ENCODE peak calls at places on chromosomes 11 and 22, in nine cellular contexts. Z, U, L, H, E, J, G, V and N are unnamed samples.

GRCh38 chr11:128251140-128251539 is 336.2 kb downstream of the ETS1 start:
- DNase-seq in U (no peak), E (no peak), L (peak), G (no peak), H (peak), V (no peak), J (peak), Z (no peak), N (no peak)

GRCh38 chr11:103800406-103801114 is 235.9 kb upstream of the DDI1 start:
- DNase-seq in L (peak), Z (peak), J (no peak), E (no peak), H (peak), V (no peak), G (peak), U (no peak), N (no peak)

GRCh38 chr11:95108159-95108611 is 18.5 kb downstream of the ENDOD1 start:
- DNase-seq in V (no peak), L (peak), Z (no peak), E (no peak), U (no peak), G (peak), H (peak), J (peak), N (peak)

GRCh38 chr11:119376197-119376847 is 5.2 kb downstream of the USP2 start:
- DNase-seq in L (no peak), J (peak), Z (no peak), E (peak), U (peak), G (peak), V (no peak), H (no peak), N (no peak)

GRCh38 chr22:17191163-17191562 is 28.1 kb downstream of the ADA2 start:
- DNase-seq in H (no peak), V (no peak), U (no peak), Z (no peak), L (peak), G (no peak), J (peak), E (no peak), N (no peak)

GRCh38 chr11:122491486-122491885 is 164.0 kb upstream of the UBASH3B start:
- DNase-seq in U (no peak), Z (no peak), H (peak), J (peak), G (no peak), E (no peak), V (no peak), L (peak), N (no peak)

GRCh38 chr11:44634401-44635281 is 69.2 kb downstream of the CD82 start:
- DNase-seq in J (peak), L (peak), H (peak), Z (peak), V (peak), U (no peak), G (peak), E (peak), N (no peak)

GRCh38 chr11:15692739-15693138 is 578.0 kb downstream of the INSC start:
- DNase-seq in E (no peak), L (peak), V (no peak), G (no peak), Z (no peak), H (no peak), U (peak), J (peak), N (no peak)

GRCh38 chr11:115869780-115870431 is 365.7 kb upstream of the CADM1 start:
- DNase-seq in H (peak), U (no peak), E (no peak), Z (no peak), L (peak), V (no peak), G (peak), J (peak), N (no peak)

GRCh38 chr11:70524096-70524922 is 126.0 kb downstream of the CTTN start:
- DNase-seq in V (no peak), E (no peak), J (peak), Z (peak), L (peak), H (no peak), G (no peak), U (no peak), N (no peak)

GRCh38 chr22:27995801-27996528 is 76.9 kb upstream of the PITPNB start:
- DNase-seq in H (no peak), Z (peak), U (no peak), G (no peak), J (no peak), V (no peak), E (no peak), L (no peak), N (no peak)

GRCh38 chr22:41562461-41562860 is 1.7 kb downstream of the CSDC2 start:
- DNase-seq in E (no peak), L (no peak), U (no peak), J (no peak), Z (no peak), G (no peak), H (no peak), V (no peak), N (no peak)

GRCh38 chr11:103842795-103843194 is 193.6 kb upstream of the DDI1 start:
- DNase-seq in V (no peak), L (peak), G (no peak), J (peak), U (no peak), H (peak), E (no peak), Z (no peak), N (no peak)

GRCh38 chr11:12214751-12215150 is 104.4 kb downstream of the MICAL2 start:
- DNase-seq in Z (no peak), U (no peak), J (peak), G (no peak), L (no peak), H (peak), V (no peak), E (no peak), N (no peak)

GRCh38 chr11:13380731-13381130 is 82.3 kb downstream of the BTBD10 start:
- DNase-seq in G (no peak), J (no peak), V (no peak), L (no peak), Z (no peak), H (no peak), E (no peak), U (no peak), N (no peak)

GRCh38 chr11:61075891-61076290 is 26.4 kb upstream of the CD5 start:
- DNase-seq in L (peak), E (no peak), U (no peak), J (peak), G (peak), V (no peak), H (peak), Z (no peak), N (peak)

GRCh38 chr22:47133263-47133662 is 370.8 kb downstream of the TBC1D22A start:
- DNase-seq in E (no peak), H (no peak), L (no peak), Z (peak), V (no peak), U (no peak), J (no peak), G (no peak), N (no peak)

GRCh38 chr11:37504925-37505324 is 906.9 kb upstream of the RAG2 start:
- DNase-seq in H (peak), V (no peak), J (peak), U (no peak), L (peak), G (no peak), E (no peak), Z (no peak), N (no peak)

GRCh38 chr11:45393334-45393733 is 107.2 kb upstream of the SYT13 start:
- DNase-seq in G (no peak), H (no peak), E (no peak), U (no peak), L (no peak), Z (no peak), V (no peak), J (no peak), N (no peak)

GRCh38 chr11:60899021-60899936 is 7.1 kb downstream of the PRPF19 start:
- DNase-seq in V (peak), G (peak), H (peak), U (no peak), L (peak), Z (no peak), J (peak), E (no peak), N (no peak)

GRCh38 chr11:2868604-2869526 is 16.7 kb downstream of the CDKN1C start:
- DNase-seq in Z (no peak), V (no peak), G (no peak), H (no peak), J (no peak), U (no peak), L (no peak), E (no peak), N (no peak)

GRCh38 chr11:36098976-36099375 is 155.1 kb downstream of the LDLRAD3 start:
- DNase-seq in E (no peak), U (no peak), L (no peak), J (no peak), H (no peak), Z (no peak), V (no peak), G (no peak), N (no peak)

GRCh38 chr22:46209262-46209661 is 40.8 kb downstream of the CDPF1 start:
- DNase-seq in Z (no peak), J (no peak), V (no peak), L (no peak), H (no peak), E (no peak), U (no peak), G (no peak), N (no peak)

GRCh38 chr11:61739966-61740365 is 12.5 kb upstream of the MYRF start:
- DNase-seq in J (no peak), H (no peak), E (no peak), G (no peak), U (no peak), V (no peak), Z (no peak), L (no peak), N (no peak)

DNA sequence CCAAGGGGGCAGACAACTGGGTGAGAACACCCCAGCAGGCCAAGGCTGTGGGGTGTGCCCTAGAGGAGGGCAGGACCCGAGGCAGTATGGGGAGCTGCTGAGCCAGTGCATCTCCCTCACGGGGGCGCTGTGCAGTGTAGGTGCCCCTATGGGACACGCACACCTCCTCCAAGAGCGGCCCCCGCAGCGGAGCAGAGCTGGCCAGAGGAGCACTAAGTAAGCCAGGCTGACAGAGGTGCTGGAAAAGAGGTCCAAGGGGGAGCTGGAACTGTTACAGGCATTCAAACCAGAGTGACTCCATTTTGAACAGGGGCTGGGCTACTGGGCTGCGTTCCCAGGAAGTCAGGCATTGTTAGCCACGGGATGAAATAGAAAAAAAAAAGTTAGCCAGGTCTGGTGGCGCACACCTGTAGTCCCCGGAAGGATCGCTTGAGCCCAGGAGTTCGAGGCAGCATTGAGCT is 41.8 kb downstream of the TST start:
- DNase-seq in G (peak), Z (peak), U (no peak), E (peak), J (peak), H (no peak), L (peak), V (peak), N (no peak)
- TF ChIP-seq CTCF in G (peak), Z (no peak), U (no peak), E (no peak), J (peak), H (peak), L (peak), V (peak), N (peak)

GRCh38 chr11:65885808-65886536 is 2.3 kb downstream of the FIBP start:
- DNase-seq in J (no peak), V (no peak), H (no peak), E (no peak), L (no peak), Z (peak), U (no peak), G (no peak), N (no peak)
- H3K4me3 ChIP-seq in J (no peak), V (no peak), H (no peak), E (no peak), L (no peak), Z (no peak), U (no peak), G (no peak), N (no peak)

DNA sequence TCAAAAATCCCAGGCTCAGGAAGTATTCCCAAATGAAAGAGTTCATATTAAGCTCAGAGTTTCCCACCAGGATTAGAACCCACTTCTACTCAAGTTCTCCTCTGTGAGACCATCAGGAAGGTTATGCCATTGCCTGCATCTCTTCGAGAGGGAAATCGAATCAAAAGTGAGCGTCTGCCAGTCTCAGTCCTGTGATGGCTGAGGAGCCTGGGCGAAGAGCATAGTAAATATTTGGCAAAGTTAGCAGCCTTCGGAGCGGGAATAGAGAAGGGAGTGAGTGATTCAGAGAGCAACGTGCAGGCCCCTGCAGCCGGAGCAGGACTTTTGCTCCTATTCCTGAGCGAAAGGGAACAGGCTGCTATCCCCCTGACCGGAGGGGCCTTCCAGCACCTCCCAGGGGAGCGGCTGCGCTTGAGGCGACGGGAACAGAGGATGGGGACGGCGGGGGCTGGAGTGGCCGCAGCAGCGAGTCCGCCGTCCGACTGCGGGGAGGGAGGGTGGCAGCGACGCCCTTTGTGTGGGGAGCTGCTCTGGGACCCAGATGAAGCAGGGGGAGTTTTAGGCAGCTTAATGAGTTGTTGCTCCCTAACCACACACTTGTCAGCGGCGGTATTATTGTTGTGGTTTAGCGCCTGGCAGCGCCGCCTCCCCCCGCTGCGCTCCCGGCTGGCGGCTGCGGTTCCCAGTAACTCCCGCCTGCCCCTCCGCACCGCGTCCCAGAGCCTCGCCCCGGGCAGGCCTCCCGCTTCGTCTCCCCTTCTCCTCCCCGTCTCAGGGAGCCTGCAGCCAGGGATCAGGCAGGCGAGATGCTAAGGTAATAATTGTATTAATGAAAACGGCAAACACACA is 21.7 kb upstream of the NRGN start:
- DNase-seq in L (peak), H (peak), J (peak), G (no peak), V (no peak), E (peak), Z (peak), U (no peak), N (no peak)
- TF ChIP-seq CTCF in L (no peak), H (no peak), J (no peak), G (no peak), V (no peak), E (no peak), Z (no peak), U (no peak), N (no peak)

GRCh38 chr22:35973388-35973787 is 55.2 kb downstream of the RBFOX2 start:
- DNase-seq in V (no peak), L (peak), G (peak), Z (no peak), U (no peak), H (no peak), J (no peak), E (no peak), N (no peak)

GRCh38 chr22:35967046-35967397 is 61.6 kb downstream of the RBFOX2 start:
- DNase-seq in L (no peak), H (no peak), J (no peak), U (no peak), V (no peak), Z (no peak), E (no peak), G (no peak), N (no peak)

GRCh38 chr22:35972559-35972958 is 56.1 kb downstream of the RBFOX2 start:
- DNase-seq in U (no peak), L (peak), J (no peak), V (no peak), Z (no peak), H (no peak), G (no peak), E (no peak), N (no peak)

GRCh38 chr22:35970601-35971417 is 57.8 kb downstream of the RBFOX2 start:
- DNase-seq in U (no peak), V (no peak), H (no peak), E (no peak), J (no peak), Z (no peak), L (peak), G (no peak), N (no peak)

GRCh38 chr22:35971418-35972119 is 57.1 kb downstream of the RBFOX2 start:
- DNase-seq in E (peak), V (no peak), L (peak), U (no peak), G (no peak), Z (no peak), J (peak), H (peak), N (no peak)
- H3K4me3 ChIP-seq in E (no peak), V (no peak), L (peak), U (no peak), G (no peak), Z (no peak), J (no peak), H (no peak), N (no peak)

GRCh38 chr11:27497284-27497866 is 9.2 kb downstream of the LIN7C start:
- DNase-seq in J (peak), V (no peak), L (peak), Z (no peak), E (no peak), H (peak), U (no peak), G (no peak), N (no peak)
- TF ChIP-seq CTCF in J (peak), V (no peak), L (peak), Z (peak), E (peak), H (peak), U (no peak), G (peak), N (peak)

GRCh38 chr22:29886601-29887000 is 3.6 kb downstream of the MTMR3 start:
- DNase-seq in E (no peak), L (no peak), G (no peak), V (no peak), U (no peak), J (no peak), Z (no peak), H (no peak), N (no peak)
- H3K4me3 ChIP-seq in E (no peak), L (no peak), G (no peak), V (no peak), U (no peak), J (no peak), Z (no peak), H (no peak), N (no peak)

GRCh38 chr22:19815823-19816290 is 38.8 kb downstream of the GNB1L start:
- DNase-seq in Z (no peak), L (no peak), H (no peak), V (no peak), J (no peak), U (no peak), E (no peak), G (no peak), N (no peak)

GRCh38 chr22:19818264-19819208 is 36.1 kb downstream of the GNB1L start:
- DNase-seq in J (no peak), G (no peak), Z (peak), H (no peak), L (no peak), U (peak), V (no peak), E (no peak), N (no peak)

GRCh38 chr22:19816372-19817119 is 38.1 kb downstream of the GNB1L start:
- DNase-seq in U (peak), H (no peak), G (no peak), E (no peak), J (no peak), V (no peak), L (no peak), Z (no peak), N (no peak)

GRCh38 chr22:19819209-19819910 is 35.3 kb downstream of the GNB1L start:
- DNase-seq in V (no peak), L (no peak), E (no peak), Z (no peak), U (peak), J (no peak), H (no peak), G (no peak), N (no peak)

GRCh38 chr22:19817561-19818263 is 37.0 kb downstream of the GNB1L start:
- DNase-seq in E (no peak), Z (peak), G (no peak), U (no peak), H (no peak), L (no peak), J (no peak), V (no peak), N (no peak)
- TF ChIP-seq CTCF in E (no peak), Z (no peak), G (no peak), U (no peak), H (no peak), L (no peak), J (no peak), V (no peak), N (no peak)